ENCODE peak calls at places on chromosomes 16 and 17, in eight cellular contexts. E, K, C, U, W, Y, F and P are unnamed samples.

GRCh38 chr16:25291580-25291979 is 33.9 kb upstream of the ZKSCAN2 start:
- DNase-seq in E (no peak), K (no peak), C (no peak), U (no peak), W (no peak), Y (no peak), F (no peak), P (no peak)

GRCh38 chr17:69779378-69780214 is 295.4 kb upstream of the KCNJ16 start:
- DNase-seq in E (no peak), K (no peak), C (peak; percentile 18), U (no peak), W (no peak), Y (no peak), F (peak; percentile 69), P (no peak)

GRCh38 chr16:4261557-4262172 is 11.2 kb downstream of the TFAP4 start:
- DNase-seq in E (no peak), K (peak; percentile 86), C (peak; percentile 36), U (no peak), W (peak; percentile 24), Y (no peak), F (peak; percentile 30), P (no peak)

GRCh38 chr16:63913278-63913677 is 1208.6 kb downstream of the CDH11 start:
- DNase-seq in E (no peak), K (no peak), C (no peak), U (no peak), W (no peak), Y (no peak), F (no peak), P (no peak)

GRCh38 chr16:88534731-88535141 is 35.5 kb upstream of the ZC3H18 start:
- DNase-seq in E (peak; percentile 23), K (peak; percentile 65), C (peak; percentile 50), U (no peak), W (peak; percentile 65), Y (no peak), F (peak; percentile 42), P (no peak)

GRCh38 chr17:28937044-28937729 is 14.1 kb downstream of the PHF12 start:
- DNase-seq in E (no peak), K (peak; percentile 22), C (peak; percentile 69), U (peak; percentile 46), W (no peak), Y (no peak), F (peak; percentile 61), P (no peak)

GRCh38 chr16:48441863-48442279 is 56.7 kb upstream of the SIAH1 start:
- DNase-seq in E (no peak), K (no peak), C (no peak), U (no peak), W (no peak), Y (no peak), F (no peak), P (no peak)

GRCh38 chr17:82490512-82491195 is 28.9 kb upstream of the FOXK2 start:
- DNase-seq in E (no peak), K (no peak), C (no peak), U (no peak), W (peak; percentile 50), Y (no peak), F (no peak), P (no peak)

GRCh38 chr16:3935921-3936320 is 55.4 kb upstream of the CREBBP start:
- DNase-seq in E (no peak), K (no peak), C (no peak), U (no peak), W (no peak), Y (no peak), F (no peak), P (no peak)

GRCh38 chr17:78399028-78399692 is 20.7 kb downstream of the PGS1 start:
- DNase-seq in E (no peak), K (no peak), C (no peak), U (no peak), W (no peak), Y (no peak), F (no peak), P (no peak)

GRCh38 chr17:78396436-78397335 is 18.2 kb downstream of the PGS1 start:
- DNase-seq in E (no peak), K (no peak), C (peak; percentile 39), U (peak; percentile 55), W (no peak), Y (no peak), F (no peak), P (no peak)

GRCh38 chr17:78398390-78398789 is 19.9 kb downstream of the PGS1 start:
- DNase-seq in E (no peak), K (no peak), C (no peak), U (no peak), W (no peak), Y (no peak), F (no peak), P (no peak)

GRCh38 chr17:78399693-78400144 is 21.3 kb downstream of the PGS1 start:
- DNase-seq in E (no peak), K (no peak), C (no peak), U (no peak), W (no peak), Y (no peak), F (no peak), P (no peak)

GRCh38 chr17:78397681-78398101 is 19.2 kb downstream of the PGS1 start:
- DNase-seq in E (no peak), K (no peak), C (peak; percentile 59), U (no peak), W (no peak), Y (no peak), F (no peak), P (no peak)
- H3K4me3 ChIP-seq in E (no peak overlapping the region), K (no peak overlapping the region), C (no peak overlapping the region), U (no peak overlapping the region), W (no peak overlapping the region), Y (no peak overlapping the region), F (no peak overlapping the region), P (no peak overlapping the region)

GRCh38 chr17:49971848-49972485 is 3.0 kb downstream of the DLX4 start:
- DNase-seq in E (no peak), K (peak; percentile 52), C (peak; percentile 14), U (no peak), W (no peak), Y (no peak), F (no peak), P (no peak)
- H3K4me3 ChIP-seq in E (no peak overlapping the region), K (peak overlapping the region; percentile 47), C (no peak overlapping the region), U (no peak overlapping the region), W (no peak overlapping the region), Y (no peak overlapping the region), F (no peak overlapping the region), P (no peak overlapping the region)

GRCh38 chr17:74212913-74213791 is at the start of gene TTYH2:
- DNase-seq in E (peak; percentile 72), K (peak; percentile 91), C (peak; percentile 92), U (peak; percentile 87), W (peak; percentile 90), Y (peak; percentile 83), F (peak; percentile 88), P (no peak)

GRCh38 chr17:74212262-74212912 is 984 bp upstream of the TTYH2 start:
- DNase-seq in E (peak; percentile 24), K (peak; percentile 62), C (no peak), U (no peak), W (peak; percentile 19), Y (no peak), F (peak; percentile 26), P (no peak)

GRCh38 chr17:74210191-74211140 is 2.9 kb upstream of the TTYH2 start:
- DNase-seq in E (peak; percentile 72), K (peak; percentile 70), C (peak; percentile 75), U (peak; percentile 74), W (peak; percentile 72), Y (peak; percentile 48), F (peak; percentile 62), P (no peak)

GRCh38 chr17:74211929-74212261 is 1.5 kb upstream of the TTYH2 start:
- DNase-seq in E (no peak), K (peak; percentile 19), C (no peak), U (no peak), W (no peak), Y (no peak), F (peak; percentile 17), P (no peak)

GRCh38 chr17:74211141-74211928 is 2.0 kb upstream of the TTYH2 start:
- DNase-seq in E (no peak), K (peak; percentile 76), C (no peak), U (no peak), W (no peak), Y (no peak), F (peak; percentile 22), P (no peak)
- H3K4me3 ChIP-seq in E (no peak overlapping the region), K (peak overlapping the region; percentile 76), C (peak overlapping the region; percentile 60), U (no peak overlapping the region), W (no peak overlapping the region), Y (no peak overlapping the region), F (peak overlapping the region; percentile 48), P (no peak overlapping the region)

GRCh38 chr17:17206149-17206912 is at the start of gene PLD6:
- DNase-seq in E (peak; percentile 96), K (no peak), C (peak; percentile 77), U (peak; percentile 86), W (peak; percentile 93), Y (peak; percentile 74), F (peak; percentile 71), P (peak; percentile 5)
- H3K4me3 ChIP-seq in E (peak within 1 kb of the TSS; percentile 68), K (no peak within 1 kb of the TSS), C (peak within 1 kb of the TSS; percentile 55), U (peak within 1 kb of the TSS; percentile 54), W (peak within 1 kb of the TSS; percentile 48), Y (peak within 1 kb of the TSS; percentile 48), F (peak within 1 kb of the TSS; percentile 61), P (peak within 1 kb of the TSS; percentile 48)